ENCODE peak calls at places on chromosome 18, in four cellular contexts. One of them, this sample, is unnamed.

GRCh38 chr18:76672627-76673026 is 149.7 kb upstream of the ZNF236 start:
- DNase-seq in HepG2: no peak
- DNase-seq in K562: no peak
- DNase-seq in GM12878: no peak
- DNase-seq in this sample: no peak

GRCh38 chr18:61998957-61999356 is 106.2 kb upstream of the RNF152 start:
- DNase-seq in HepG2: no peak
- DNase-seq in K562: no peak
- DNase-seq in GM12878: no peak
- DNase-seq in this sample: peak

GRCh38 chr18:42412281-42412680 is 457.2 kb downstream of the PIK3C3 start:
- DNase-seq in HepG2: no peak
- DNase-seq in K562: no peak
- DNase-seq in GM12878: no peak
- DNase-seq in this sample: no peak

GRCh38 chr18:58473071-58473470 is 155.8 kb downstream of the ALPK2 start:
- DNase-seq in HepG2: no peak
- DNase-seq in K562: no peak
- DNase-seq in GM12878: no peak
- DNase-seq in this sample: no peak

GRCh38 chr18:12301263-12302005 is 6.6 kb upstream of the TUBB6 start:
- DNase-seq in HepG2: no peak
- DNase-seq in K562: no peak
- DNase-seq in GM12878: no peak
- DNase-seq in this sample: no peak

GRCh38 chr18:23740105-23740830 is 51.0 kb downstream of the LAMA3 start:
- DNase-seq in HepG2: no peak
- DNase-seq in K562: no peak
- DNase-seq in GM12878: no peak
- DNase-seq in this sample: no peak

GRCh38 chr18:77062518-77063003 is 70.0 kb downstream of the MBP start:
- DNase-seq in HepG2: no peak
- DNase-seq in K562: no peak
- DNase-seq in GM12878: peak
- DNase-seq in this sample: no peak

GRCh38 chr18:41870817-41871216 is 84.2 kb upstream of the PIK3C3 start:
- DNase-seq in HepG2: no peak
- DNase-seq in K562: no peak
- DNase-seq in GM12878: no peak
- DNase-seq in this sample: no peak

GRCh38 chr18:23422751-23423418 is 30.2 kb upstream of the RIOK3 start:
- DNase-seq in HepG2: peak
- DNase-seq in K562: peak
- DNase-seq in GM12878: peak
- DNase-seq in this sample: peak

GRCh38 chr18:68221116-68221724 is 493.7 kb downstream of the TMX3 start:
- DNase-seq in HepG2: no peak
- DNase-seq in K562: no peak
- DNase-seq in GM12878: no peak
- DNase-seq in this sample: no peak

DNA sequence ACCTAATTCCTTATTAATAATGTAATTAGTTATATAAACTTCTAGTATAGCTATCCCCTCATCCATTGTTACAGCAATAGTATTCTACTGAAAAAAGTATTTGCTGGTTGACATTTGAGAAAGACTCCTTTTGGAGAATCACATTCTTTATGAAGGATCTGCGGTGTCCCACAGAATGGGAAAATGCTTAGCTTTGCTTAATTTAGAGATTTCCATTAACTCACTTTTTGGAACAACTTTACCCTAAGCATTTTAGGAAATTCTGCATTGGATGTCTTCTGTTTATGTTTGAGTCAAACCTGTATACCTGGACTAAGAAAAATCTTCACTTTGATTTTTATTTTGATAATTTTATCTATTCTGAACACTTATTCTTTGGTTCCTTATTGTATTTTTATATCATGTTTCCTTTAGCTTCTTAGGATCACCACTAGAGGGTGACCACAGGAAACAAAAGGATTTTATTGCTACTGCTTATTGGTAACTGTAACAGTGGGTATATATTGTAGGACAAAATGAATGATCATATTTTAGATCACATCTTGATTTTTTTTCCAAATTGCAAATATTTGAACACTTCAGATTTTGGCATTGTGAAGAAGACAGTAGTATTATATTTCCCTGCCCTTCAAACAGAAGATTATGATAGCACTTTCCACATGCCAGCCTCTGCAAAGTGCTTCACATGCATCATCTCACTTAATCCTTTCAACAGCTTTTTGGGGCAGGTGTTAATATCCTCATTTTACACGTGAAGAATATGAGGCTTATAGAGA is 79.6 kb downstream of the MIB1 start:
- DNase-seq in HepG2: peak
- DNase-seq in K562: peak
- DNase-seq in GM12878: no peak
- DNase-seq in this sample: peak
- TF ChIP-seq SMC3 in HepG2: no peak
- TF ChIP-seq SMC3 in K562: no peak
- TF ChIP-seq SMC3 in GM12878: peak
- TF ChIP-seq SMC3 in this sample: peak

DNA sequence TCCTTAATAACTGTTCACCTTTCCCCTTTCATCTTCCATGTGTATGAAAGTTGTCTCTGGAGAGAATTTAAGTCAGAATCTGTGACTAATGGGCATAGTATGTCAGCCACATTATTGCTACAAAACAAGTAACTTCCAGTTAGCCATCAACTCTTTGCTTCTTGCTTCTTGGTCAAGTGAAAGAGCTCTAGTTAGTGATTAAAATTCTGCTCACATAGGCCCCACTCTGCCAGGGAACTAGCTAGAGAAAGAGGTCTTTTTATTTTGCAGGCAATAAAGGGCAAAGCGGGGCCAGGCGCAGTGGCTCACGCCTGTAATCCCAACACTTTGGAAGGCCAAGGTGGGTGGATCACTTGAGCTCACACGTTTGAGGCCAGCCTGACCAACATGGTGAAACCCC is 64.6 kb downstream of the COLEC12 start:
- DNase-seq in HepG2: no peak
- DNase-seq in K562: no peak
- DNase-seq in GM12878: no peak
- DNase-seq in this sample: no peak
- TF ChIP-seq YY1 in HepG2: no peak
- TF ChIP-seq YY1 in K562: no peak
- TF ChIP-seq YY1 in GM12878: no peak
- TF ChIP-seq YY1 in this sample: no peak

DNA sequence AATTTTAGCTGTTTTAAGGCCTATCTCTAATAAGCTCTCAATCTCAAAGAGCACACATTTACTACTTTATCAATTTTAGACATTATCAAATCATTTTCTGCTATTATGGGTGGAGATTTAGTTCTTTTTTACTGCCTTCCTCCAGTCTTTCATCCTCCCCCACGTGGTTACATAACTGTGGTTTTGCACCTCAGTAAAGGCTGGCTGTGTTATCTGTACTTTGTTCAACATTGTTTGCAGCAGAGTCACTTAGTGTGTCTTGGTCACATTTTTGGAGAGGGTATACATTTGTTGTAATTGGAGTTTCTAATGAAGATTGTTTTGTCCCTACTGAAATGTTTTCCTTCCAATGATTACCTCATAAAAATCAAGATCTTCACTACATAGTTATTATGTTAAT is 549.6 kb upstream of the CELF4 start:
- DNase-seq in HepG2: no peak
- DNase-seq in K562: no peak
- DNase-seq in GM12878: no peak
- DNase-seq in this sample: no peak
- TF ChIP-seq CHD2 in HepG2: no peak
- TF ChIP-seq CHD2 in K562: no peak
- TF ChIP-seq CHD2 in GM12878: no peak
- TF ChIP-seq CHD2 in this sample: no peak

GRCh38 chr18:80105369-80106167 is 3.5 kb upstream of the ADNP2 start:
- DNase-seq in HepG2: no peak
- DNase-seq in K562: no peak
- DNase-seq in GM12878: peak
- DNase-seq in this sample: no peak
- TF ChIP-seq SMC3 in HepG2: no peak
- TF ChIP-seq SMC3 in K562: no peak
- TF ChIP-seq SMC3 in GM12878: no peak
- TF ChIP-seq SMC3 in this sample: no peak

GRCh38 chr18:45617284-45617683 is 2.0 kb downstream of the SLC14A2 start:
- DNase-seq in HepG2: no peak
- DNase-seq in K562: no peak
- DNase-seq in GM12878: no peak
- DNase-seq in this sample: peak
- TF ChIP-seq YY1 in HepG2: no peak
- TF ChIP-seq YY1 in K562: no peak
- TF ChIP-seq YY1 in GM12878: no peak
- TF ChIP-seq YY1 in this sample: no peak

GRCh38 chr18:45760443-45761036 is 36.6 kb downstream of the SLC14A1 start:
- DNase-seq in HepG2: no peak
- DNase-seq in K562: no peak
- DNase-seq in GM12878: no peak
- DNase-seq in this sample: no peak
- TF ChIP-seq CHD2 in HepG2: no peak
- TF ChIP-seq CHD2 in K562: no peak
- TF ChIP-seq CHD2 in GM12878: no peak
- TF ChIP-seq CHD2 in this sample: no peak

GRCh38 chr18:70181725-70182124 is 23.8 kb downstream of the RTTN start:
- DNase-seq in HepG2: no peak
- DNase-seq in K562: no peak
- DNase-seq in GM12878: no peak
- DNase-seq in this sample: no peak

GRCh38 chr18:70183441-70183840 is 22.0 kb downstream of the RTTN start:
- DNase-seq in HepG2: no peak
- DNase-seq in K562: no peak
- DNase-seq in GM12878: no peak
- DNase-seq in this sample: no peak

GRCh38 chr18:70182548-70182947 is 22.9 kb downstream of the RTTN start:
- DNase-seq in HepG2: no peak
- DNase-seq in K562: no peak
- DNase-seq in GM12878: no peak
- DNase-seq in this sample: no peak

GRCh38 chr18:70176537-70176936 is 28.9 kb downstream of the RTTN start:
- DNase-seq in HepG2: no peak
- DNase-seq in K562: no peak
- DNase-seq in GM12878: no peak
- DNase-seq in this sample: no peak

GRCh38 chr18:70181015-70181414 is 24.5 kb downstream of the RTTN start:
- DNase-seq in HepG2: peak
- DNase-seq in K562: no peak
- DNase-seq in GM12878: no peak
- DNase-seq in this sample: no peak
- TF ChIP-seq SMC3 in HepG2: no peak
- TF ChIP-seq SMC3 in K562: no peak
- TF ChIP-seq SMC3 in GM12878: no peak
- TF ChIP-seq SMC3 in this sample: no peak

GRCh38 chr18:48711651-48712486 is 173.0 kb downstream of the CTIF start:
- DNase-seq in HepG2: peak
- DNase-seq in K562: peak
- DNase-seq in GM12878: no peak
- DNase-seq in this sample: peak
- TF ChIP-seq YY1 in HepG2: no peak
- TF ChIP-seq YY1 in K562: no peak
- TF ChIP-seq YY1 in GM12878: peak
- TF ChIP-seq YY1 in this sample: no peak

DNA sequence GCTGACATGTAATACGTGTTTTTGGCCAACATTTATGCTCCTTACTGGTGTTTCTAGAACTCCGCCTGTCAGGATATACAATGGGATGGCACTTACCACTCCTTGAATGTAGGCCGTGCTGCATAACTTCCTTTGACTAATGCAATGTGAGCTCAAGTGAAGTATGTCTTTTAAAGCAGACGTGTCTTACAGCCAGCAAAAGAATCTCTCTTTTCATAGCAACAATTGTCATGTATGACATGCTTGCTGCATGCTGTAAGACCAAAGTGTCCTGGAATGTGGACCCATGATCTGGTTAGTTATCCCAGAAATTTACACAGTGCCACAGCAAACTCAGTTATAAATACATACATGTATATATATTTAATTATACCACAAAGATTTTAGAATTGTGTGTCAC is 1202.7 kb upstream of the PIK3C3 start:
- DNase-seq in HepG2: no peak
- DNase-seq in K562: no peak
- DNase-seq in GM12878: no peak
- DNase-seq in this sample: no peak
- TF ChIP-seq CHD2 in HepG2: no peak
- TF ChIP-seq CHD2 in K562: no peak
- TF ChIP-seq CHD2 in GM12878: no peak
- TF ChIP-seq CHD2 in this sample: no peak

GRCh38 chr18:51857989-51858388 is 482.0 kb upstream of the DCC start:
- DNase-seq in HepG2: no peak
- DNase-seq in K562: no peak
- DNase-seq in GM12878: no peak
- DNase-seq in this sample: no peak
- TF ChIP-seq SMC3 in HepG2: no peak
- TF ChIP-seq SMC3 in K562: no peak
- TF ChIP-seq SMC3 in GM12878: no peak
- TF ChIP-seq SMC3 in this sample: no peak